ENCODE peak calls at places on chromosomes 13 and 19, in five cellular contexts. Z is fibroblast of lung; J is keratinocyte; C is small intestine; P is stimulated activated CD8-positive, alpha-beta memory T cell treated with anti-CD3 and anti-CD28 coated beads, Interleukin-15, amount 100 ng/mL, for 24 hours. S is an unnamed sample.

GRCh38 chr19:13097331-13098258 is 5.1 kb downstream of the LYL1 start:
- DNase-seq in Z (no peak), J (no peak), C (no peak), P (no peak), S (no peak)

GRCh38 chr19:2129892-2130770 is 21.2 kb downstream of the AP3D1 start:
- DNase-seq in Z (no peak), J (no peak), C (no peak), P (no peak), S (no peak)

GRCh38 chr19:10450191-10450852 is 30.0 kb downstream of the PDE4A start:
- DNase-seq in Z (no peak), J (no peak), C (no peak), P (no peak), S (no peak)

GRCh38 chr19:58037927-58038687 is 4.3 kb downstream of the ZSCAN1 start:
- DNase-seq in Z (no peak), J (no peak), C (no peak), P (no peak), S (no peak)

GRCh38 chr19:4889034-4889825 is 13.5 kb downstream of the ARRDC5 start:
- DNase-seq in Z (no peak), J (peak), C (no peak), P (no peak), S (peak)

GRCh38 chr19:53394522-53394973 is 401 bp upstream of the ZNF765 start:
- DNase-seq in Z (no peak), J (no peak), C (no peak), P (no peak), S (no peak)

GRCh38 chr13:69458013-69458412 is 649.6 kb upstream of the ATXN8OS start:
- DNase-seq in Z (no peak), J (no peak), C (no peak), P (no peak), S (no peak)

GRCh38 chr19:17109962-17110598 is 34.5 kb downstream of the MYO9B start:
- DNase-seq in Z (no peak), J (no peak), C (no peak), P (no peak), S (no peak)

GRCh38 chr19:48613852-48614435 is 932 bp downstream of the FAM83E start:
- DNase-seq in Z (no peak), J (no peak), C (peak), P (no peak), S (no peak)

GRCh38 chr13:105665284-105665683 is 870.2 kb downstream of the EFNB2 start:
- DNase-seq in Z (no peak), J (peak), C (no peak), P (no peak), S (peak)

GRCh38 chr19:5251096-5252065 is 89.2 kb downstream of the PTPRS start:
- DNase-seq in Z (no peak), J (no peak), C (no peak), P (no peak), S (no peak)

GRCh38 chr13:99067160-99067985 is 89.5 kb upstream of the DOCK9 start:
- DNase-seq in Z (peak), J (peak), C (no peak), P (no peak), S (peak)

GRCh38 chr19:6086081-6086858 is 24.0 kb downstream of the RFX2 start:
- DNase-seq in Z (peak), J (no peak), C (no peak), P (no peak), S (peak)

GRCh38 chr19:18776288-18776594 is 14.9 kb downstream of the COMP start:
- DNase-seq in Z (peak), J (no peak), C (no peak), P (no peak), S (no peak)